ENCODE peak calls at places on chromosomes 13 and 19, in nine cellular contexts. One of them, this sample, is unnamed.

GRCh38 chr13:44068737-44069136 is 189.0 kb downstream of the LACC1 start:
- DNase-seq in CD8-positive, alpha-beta memory T cell: no peak
- DNase-seq in coronary artery: no peak
- DNase-seq in HCT116: peak
- DNase-seq in uterus: no peak
- DNase-seq in cardiac muscle cell: peak
- DNase-seq in AG09309: peak
- DNase-seq in SJCRH30: no peak
- DNase-seq in tibial artery: no peak
- DNase-seq in this sample: no peak

GRCh38 chr19:18520848-18521691 is 800 bp downstream of the ELL start:
- DNase-seq in SJCRH30: peak
- DNase-seq in cardiac muscle cell: peak
- DNase-seq in CD8-positive, alpha-beta memory T cell: no peak
- DNase-seq in uterus: peak
- DNase-seq in tibial artery: peak
- DNase-seq in coronary artery: peak
- DNase-seq in AG09309: no peak
- DNase-seq in HCT116: no peak
- DNase-seq in this sample: no peak

GRCh38 chr19:30557927-30558557 is 185.9 kb downstream of the ZNF536 start:
- DNase-seq in coronary artery: no peak
- DNase-seq in HCT116: no peak
- DNase-seq in uterus: no peak
- DNase-seq in SJCRH30: no peak
- DNase-seq in AG09309: no peak
- DNase-seq in CD8-positive, alpha-beta memory T cell: no peak
- DNase-seq in tibial artery: no peak
- DNase-seq in cardiac muscle cell: no peak
- DNase-seq in this sample: no peak

GRCh38 chr13:33637978-33638743 is 179.8 kb upstream of the RFC3 start:
- DNase-seq in tibial artery: no peak
- DNase-seq in HCT116: no peak
- DNase-seq in AG09309: no peak
- DNase-seq in CD8-positive, alpha-beta memory T cell: no peak
- DNase-seq in uterus: no peak
- DNase-seq in coronary artery: no peak
- DNase-seq in SJCRH30: no peak
- DNase-seq in cardiac muscle cell: peak
- DNase-seq in this sample: no peak

GRCh38 chr19:44401108-44401786 is at the start of gene ZNF285:
- DNase-seq in coronary artery: peak
- DNase-seq in HCT116: no peak
- DNase-seq in tibial artery: peak
- DNase-seq in SJCRH30: peak
- DNase-seq in cardiac muscle cell: peak
- DNase-seq in AG09309: peak
- DNase-seq in uterus: peak
- DNase-seq in CD8-positive, alpha-beta memory T cell: peak
- DNase-seq in this sample: peak

GRCh38 chr13:37715606-37716015 is 117.0 kb upstream of the POSTN start:
- DNase-seq in SJCRH30: no peak
- DNase-seq in HCT116: no peak
- DNase-seq in CD8-positive, alpha-beta memory T cell: no peak
- DNase-seq in uterus: no peak
- DNase-seq in AG09309: peak
- DNase-seq in coronary artery: peak
- DNase-seq in cardiac muscle cell: peak
- DNase-seq in tibial artery: no peak
- DNase-seq in this sample: no peak

GRCh38 chr19:18659281-18660050 is 22.6 kb downstream of the KLHL26 start:
- DNase-seq in SJCRH30: no peak
- DNase-seq in HCT116: no peak
- DNase-seq in cardiac muscle cell: peak
- DNase-seq in AG09309: no peak
- DNase-seq in CD8-positive, alpha-beta memory T cell: no peak
- DNase-seq in tibial artery: peak
- DNase-seq in coronary artery: peak
- DNase-seq in uterus: peak
- DNase-seq in this sample: no peak

GRCh38 chr13:50230365-50230978 is 215.2 kb downstream of the KCNRG start:
- DNase-seq in AG09309: peak
- DNase-seq in HCT116: no peak
- DNase-seq in SJCRH30: no peak
- DNase-seq in coronary artery: no peak
- DNase-seq in cardiac muscle cell: peak
- DNase-seq in uterus: no peak
- DNase-seq in tibial artery: no peak
- DNase-seq in CD8-positive, alpha-beta memory T cell: no peak
- DNase-seq in this sample: no peak

GRCh38 chr13:105918842-105919741 is 616.4 kb downstream of the EFNB2 start:
- DNase-seq in cardiac muscle cell: peak
- DNase-seq in tibial artery: no peak
- DNase-seq in uterus: no peak
- DNase-seq in CD8-positive, alpha-beta memory T cell: no peak
- DNase-seq in HCT116: peak
- DNase-seq in AG09309: no peak
- DNase-seq in coronary artery: no peak
- DNase-seq in SJCRH30: peak
- DNase-seq in this sample: no peak

GRCh38 chr19:5679289-5680082 is 830 bp downstream of the MICOS13 start:
- DNase-seq in tibial artery: no peak
- DNase-seq in SJCRH30: no peak
- DNase-seq in coronary artery: no peak
- DNase-seq in HCT116: no peak
- DNase-seq in CD8-positive, alpha-beta memory T cell: no peak
- DNase-seq in uterus: no peak
- DNase-seq in cardiac muscle cell: no peak
- DNase-seq in AG09309: no peak
- DNase-seq in this sample: no peak

GRCh38 chr13:93730780-93731179 is 504.2 kb downstream of the GPC6 start:
- DNase-seq in CD8-positive, alpha-beta memory T cell: no peak
- DNase-seq in cardiac muscle cell: no peak
- DNase-seq in SJCRH30: no peak
- DNase-seq in coronary artery: no peak
- DNase-seq in uterus: no peak
- DNase-seq in tibial artery: no peak
- DNase-seq in AG09309: no peak
- DNase-seq in HCT116: no peak
- DNase-seq in this sample: no peak

GRCh38 chr13:76086729-76087128 is 450.6 kb downstream of the LMO7 start:
- DNase-seq in HCT116: no peak
- DNase-seq in tibial artery: no peak
- DNase-seq in cardiac muscle cell: no peak
- DNase-seq in CD8-positive, alpha-beta memory T cell: no peak
- DNase-seq in uterus: no peak
- DNase-seq in AG09309: no peak
- DNase-seq in coronary artery: no peak
- DNase-seq in SJCRH30: no peak
- DNase-seq in this sample: no peak

GRCh38 chr13:75585153-75585552 is 35.6 kb downstream of the UCHL3 start:
- DNase-seq in CD8-positive, alpha-beta memory T cell: no peak
- DNase-seq in cardiac muscle cell: no peak
- DNase-seq in tibial artery: no peak
- DNase-seq in uterus: no peak
- DNase-seq in AG09309: no peak
- DNase-seq in SJCRH30: no peak
- DNase-seq in coronary artery: no peak
- DNase-seq in HCT116: no peak
- DNase-seq in this sample: no peak

GRCh38 chr13:42328672-42329071 is 56.7 kb downstream of the AKAP11 start:
- DNase-seq in coronary artery: no peak
- DNase-seq in CD8-positive, alpha-beta memory T cell: no peak
- DNase-seq in SJCRH30: no peak
- DNase-seq in cardiac muscle cell: peak
- DNase-seq in uterus: no peak
- DNase-seq in tibial artery: no peak
- DNase-seq in AG09309: no peak
- DNase-seq in HCT116: no peak
- DNase-seq in this sample: no peak

GRCh38 chr13:52850396-52851152 is 2.1 kb upstream of the PCDH8 start:
- DNase-seq in HCT116: no peak
- DNase-seq in cardiac muscle cell: peak
- DNase-seq in uterus: peak
- DNase-seq in tibial artery: peak
- DNase-seq in coronary artery: no peak
- DNase-seq in AG09309: no peak
- DNase-seq in CD8-positive, alpha-beta memory T cell: no peak
- DNase-seq in SJCRH30: peak
- DNase-seq in this sample: no peak

GRCh38 chr13:26619321-26619720 is 61.8 kb downstream of the WASF3 start:
- DNase-seq in tibial artery: no peak
- DNase-seq in AG09309: peak
- DNase-seq in HCT116: no peak
- DNase-seq in CD8-positive, alpha-beta memory T cell: no peak
- DNase-seq in coronary artery: no peak
- DNase-seq in SJCRH30: no peak
- DNase-seq in cardiac muscle cell: peak
- DNase-seq in uterus: no peak
- DNase-seq in this sample: no peak

GRCh38 chr13:107873908-107874307 is 341.4 kb downstream of the LIG4 start:
- DNase-seq in CD8-positive, alpha-beta memory T cell: no peak
- DNase-seq in tibial artery: no peak
- DNase-seq in HCT116: no peak
- DNase-seq in SJCRH30: no peak
- DNase-seq in uterus: no peak
- DNase-seq in AG09309: no peak
- DNase-seq in coronary artery: no peak
- DNase-seq in cardiac muscle cell: peak
- DNase-seq in this sample: no peak

DNA sequence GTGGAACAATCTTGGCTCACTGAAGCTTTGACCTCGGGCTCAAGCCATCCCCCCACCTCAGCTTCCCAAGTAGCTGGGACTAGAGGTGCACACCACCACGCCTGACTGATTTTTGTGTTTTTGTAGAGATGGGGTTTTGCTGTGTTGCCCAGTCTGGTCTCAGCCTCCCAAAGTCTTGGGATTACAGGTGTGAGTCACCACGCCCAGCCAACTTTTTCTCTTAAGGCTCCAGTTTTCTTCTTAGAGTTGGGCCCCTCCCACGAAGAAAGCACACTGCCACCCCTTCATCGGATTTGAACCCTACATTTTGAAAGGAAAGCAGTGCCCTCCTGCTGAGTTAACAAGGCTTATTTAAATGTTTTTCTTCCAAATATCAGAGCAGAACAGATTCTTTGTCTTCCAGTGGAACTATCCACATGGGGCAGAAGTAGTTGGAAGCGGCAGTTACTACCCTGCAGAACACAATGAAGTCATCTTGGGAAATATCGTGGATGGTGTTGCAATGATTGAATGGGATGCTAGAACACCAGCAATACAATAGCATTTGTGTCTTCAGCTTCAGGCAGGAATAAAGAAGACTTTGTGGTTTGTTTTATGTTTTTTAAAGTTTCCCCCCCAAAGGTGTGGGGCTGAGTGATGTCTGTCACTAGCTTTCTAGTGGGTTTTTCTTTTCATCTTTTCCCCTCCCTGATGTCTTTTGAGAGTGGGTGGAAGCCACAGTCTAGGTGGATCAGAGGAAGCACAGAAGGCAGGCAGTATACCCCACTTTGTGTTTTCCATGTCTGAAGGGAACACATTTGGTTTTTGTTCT is 8.9 kb downstream of the ACTN4 start:
- DNase-seq in coronary artery: no peak
- DNase-seq in HCT116: no peak
- DNase-seq in cardiac muscle cell: peak
- DNase-seq in uterus: no peak
- DNase-seq in tibial artery: no peak
- DNase-seq in CD8-positive, alpha-beta memory T cell: peak
- DNase-seq in SJCRH30: no peak
- DNase-seq in AG09309: no peak
- DNase-seq in this sample: peak
- H3K4me3 ChIP-seq in coronary artery: peak
- H3K4me3 ChIP-seq in HCT116: no peak
- H3K4me3 ChIP-seq in cardiac muscle cell: no peak
- H3K4me3 ChIP-seq in uterus: no peak
- H3K4me3 ChIP-seq in tibial artery: no peak
- H3K4me3 ChIP-seq in CD8-positive, alpha-beta memory T cell: peak
- H3K4me3 ChIP-seq in SJCRH30: no peak
- H3K4me3 ChIP-seq in AG09309: no peak
- H3K4me3 ChIP-seq in this sample: peak

GRCh38 chr19:36258028-36258875 is 43.3 kb downstream of the ZNF146 start:
- DNase-seq in uterus: no peak
- DNase-seq in CD8-positive, alpha-beta memory T cell: no peak
- DNase-seq in cardiac muscle cell: no peak
- DNase-seq in SJCRH30: no peak
- DNase-seq in HCT116: no peak
- DNase-seq in tibial artery: no peak
- DNase-seq in coronary artery: no peak
- DNase-seq in AG09309: no peak
- DNase-seq in this sample: no peak
- H3K4me3 ChIP-seq in uterus: peak
- H3K4me3 ChIP-seq in CD8-positive, alpha-beta memory T cell: no peak
- H3K4me3 ChIP-seq in cardiac muscle cell: no peak
- H3K4me3 ChIP-seq in SJCRH30: no peak
- H3K4me3 ChIP-seq in HCT116: no peak
- H3K4me3 ChIP-seq in tibial artery: no peak
- H3K4me3 ChIP-seq in coronary artery: peak
- H3K4me3 ChIP-seq in AG09309: no peak
- H3K4me3 ChIP-seq in this sample: no peak

GRCh38 chr19:12077375-12077774 is 12.8 kb downstream of the ZNF844 start:
- DNase-seq in cardiac muscle cell: no peak
- DNase-seq in coronary artery: no peak
- DNase-seq in SJCRH30: no peak
- DNase-seq in AG09309: no peak
- DNase-seq in tibial artery: no peak
- DNase-seq in HCT116: no peak
- DNase-seq in CD8-positive, alpha-beta memory T cell: no peak
- DNase-seq in uterus: no peak
- DNase-seq in this sample: no peak

DNA sequence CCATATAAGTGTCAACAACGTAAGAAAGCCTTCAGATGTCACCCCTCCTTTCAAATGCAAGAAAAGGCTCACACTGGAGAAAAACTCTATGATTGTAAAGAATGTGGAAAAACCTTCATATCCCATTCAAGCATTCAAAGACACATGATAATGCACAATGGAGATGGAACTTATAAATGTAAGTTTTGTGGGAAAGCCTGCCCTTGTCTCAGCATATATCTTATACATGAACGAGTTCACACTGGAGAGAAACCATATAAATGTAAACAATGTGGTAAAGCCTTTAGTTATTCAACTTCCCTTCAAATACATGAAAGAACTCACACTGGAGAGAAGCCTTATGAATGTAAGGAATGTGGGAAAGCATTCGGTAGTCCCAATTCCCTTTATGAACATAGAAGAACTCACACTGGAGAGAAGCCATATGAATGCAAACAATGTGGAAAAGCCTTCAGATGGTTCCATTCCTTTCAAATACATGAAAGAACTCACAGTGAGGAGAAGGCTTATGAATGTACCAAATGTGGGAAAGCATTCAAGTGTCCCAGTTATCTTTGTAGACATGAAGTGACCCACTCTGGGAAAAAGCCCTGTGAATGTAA is 11.1 kb downstream of the ZNF844 start:
- DNase-seq in tibial artery: no peak
- DNase-seq in coronary artery: no peak
- DNase-seq in uterus: no peak
- DNase-seq in HCT116: no peak
- DNase-seq in SJCRH30: no peak
- DNase-seq in AG09309: no peak
- DNase-seq in cardiac muscle cell: no peak
- DNase-seq in CD8-positive, alpha-beta memory T cell: no peak
- DNase-seq in this sample: no peak
- H3K4me3 ChIP-seq in tibial artery: no peak
- H3K4me3 ChIP-seq in coronary artery: peak
- H3K4me3 ChIP-seq in uterus: no peak
- H3K4me3 ChIP-seq in HCT116: no peak
- H3K4me3 ChIP-seq in SJCRH30: no peak
- H3K4me3 ChIP-seq in AG09309: no peak
- H3K4me3 ChIP-seq in cardiac muscle cell: no peak
- H3K4me3 ChIP-seq in CD8-positive, alpha-beta memory T cell: no peak
- H3K4me3 ChIP-seq in this sample: peak

GRCh38 chr19:52959613-52960295 is 2.9 kb downstream of the ZNF816 start:
- DNase-seq in SJCRH30: no peak
- DNase-seq in CD8-positive, alpha-beta memory T cell: no peak
- DNase-seq in AG09309: no peak
- DNase-seq in uterus: no peak
- DNase-seq in coronary artery: peak
- DNase-seq in cardiac muscle cell: no peak
- DNase-seq in tibial artery: no peak
- DNase-seq in HCT116: no peak
- DNase-seq in this sample: no peak
- H3K4me3 ChIP-seq in SJCRH30: no peak
- H3K4me3 ChIP-seq in CD8-positive, alpha-beta memory T cell: no peak
- H3K4me3 ChIP-seq in AG09309: no peak
- H3K4me3 ChIP-seq in uterus: no peak
- H3K4me3 ChIP-seq in coronary artery: no peak
- H3K4me3 ChIP-seq in cardiac muscle cell: no peak
- H3K4me3 ChIP-seq in tibial artery: no peak
- H3K4me3 ChIP-seq in HCT116: no peak
- H3K4me3 ChIP-seq in this sample: peak

This sample was measured in naive thymus-derived CD4-positive, alpha-beta T cell.